ENCODE peak calls at places on chromosomes 5 and 9, in six cellular contexts. A, G, H, F, S and T are unnamed samples.

GRCh38 chr9:128372784-128373183 is 1.6 kb downstream of the URM1 start:
- DNase-seq in A (no peak), G (no peak), H (no peak), F (no peak), S (no peak), T (no peak)

GRCh38 chr9:99305820-99306811 is 84.0 kb downstream of the SEC61B start:
- DNase-seq in A (no peak), G (no peak), H (no peak), F (no peak), S (no peak), T (no peak)

GRCh38 chr9:79583957-79584654 is 12.3 kb downstream of the TLE4 start:
- DNase-seq in A (no peak), G (no peak), H (peak), F (no peak), S (no peak), T (no peak)

GRCh38 chr5:101678494-101679193 is 617.4 kb downstream of the SLCO4C1 start:
- DNase-seq in A (peak), G (peak), H (peak), F (peak), S (peak), T (no peak)

GRCh38 chr5:15966066-15966640 is 213.4 kb downstream of the MARCHF11 start:
- DNase-seq in A (no peak), G (no peak), H (no peak), F (no peak), S (no peak), T (no peak)

GRCh38 chr9:84277646-84278045 is 62.9 kb downstream of the SLC28A3 start:
- DNase-seq in A (no peak), G (no peak), H (no peak), F (no peak), S (no peak), T (no peak)

GRCh38 chr5:138784590-138784989 is 31.4 kb downstream of the CTNNA1 start:
- DNase-seq in A (no peak), G (no peak), H (no peak), F (no peak), S (no peak), T (no peak)

GRCh38 chr9:128819716-128820664 is 1.7 kb downstream of the ENDOG start:
- DNase-seq in A (peak), G (no peak), H (no peak), F (no peak), S (peak), T (no peak)

GRCh38 chr5:142495561-142495960 is 170.7 kb upstream of the SPRY4 start:
- DNase-seq in A (no peak), G (no peak), H (no peak), F (no peak), S (no peak), T (no peak)

GRCh38 chr5:102483736-102484135 is 15.1 kb downstream of the SLCO6A1 start:
- DNase-seq in A (no peak), G (no peak), H (no peak), F (no peak), S (no peak), T (no peak)

GRCh38 chr5:176415240-176416122 is 858 bp downstream of the CLTB start:
- DNase-seq in A (peak), G (no peak), H (no peak), F (no peak), S (peak), T (no peak)

DNA sequence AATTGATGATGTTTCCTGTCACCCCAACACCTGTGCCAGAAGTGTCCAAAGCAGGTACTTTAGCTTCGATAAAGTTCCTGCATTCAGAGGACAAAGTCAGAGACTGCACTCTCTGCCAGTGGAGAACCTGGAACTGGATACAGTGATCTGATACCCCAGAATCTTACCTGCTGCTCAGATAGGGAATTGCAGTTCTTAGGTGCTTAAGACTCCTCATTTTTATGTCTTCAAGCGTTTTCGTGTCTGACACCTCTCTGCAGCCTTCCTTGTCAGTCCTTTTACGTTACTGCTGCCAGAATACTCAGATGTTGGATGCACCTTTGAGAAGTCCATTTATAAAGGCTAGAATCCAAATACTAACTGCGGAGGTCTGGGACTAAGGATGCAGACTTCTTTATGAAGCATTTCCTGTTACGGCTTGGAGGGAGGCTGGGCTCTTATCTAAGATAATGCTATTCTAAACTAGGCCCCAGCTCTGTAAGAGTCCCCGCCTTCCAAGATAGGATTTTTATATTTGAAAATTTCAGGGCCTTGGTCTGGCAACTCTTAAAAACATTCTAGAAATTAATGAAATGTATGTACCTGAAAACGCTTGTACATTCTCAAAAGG is 1.9 kb downstream of the ISOC1 start:
- DNase-seq in A (no peak), G (no peak), H (no peak), F (no peak), S (no peak), T (no peak)
- H3K4me3 ChIP-seq in A (peak), G (no peak), H (peak), F (no peak), S (peak), T (peak)

GRCh38 chr5:200985-201384 is 9.7 kb downstream of the LRRC14B start:
- DNase-seq in A (no peak), G (no peak), H (no peak), F (no peak), S (no peak), T (no peak)
- H3K4me3 ChIP-seq in A (no peak), G (no peak), H (no peak), F (no peak), S (no peak), T (no peak)

GRCh38 chr9:34907044-34907443 is 51.0 kb upstream of the PHF24 start:
- DNase-seq in A (no peak), G (no peak), H (no peak), F (no peak), S (no peak), T (no peak)
- H3K4me3 ChIP-seq in A (no peak), G (no peak), H (no peak), F (no peak), S (no peak), T (no peak)

GRCh38 chr5:128559300-128560297 is 21.6 kb upstream of the FBN2 start:
- DNase-seq in A (no peak), G (no peak), H (no peak), F (no peak), S (no peak), T (no peak)
- H3K4me3 ChIP-seq in A (no peak), G (no peak), H (no peak), F (no peak), S (no peak), T (no peak)

GRCh38 chr5:154476343-154477213 is 1.4 kb downstream of the HAND1 start:
- DNase-seq in A (no peak), G (no peak), H (no peak), F (no peak), S (no peak), T (no peak)
- H3K4me3 ChIP-seq in A (no peak), G (no peak), H (no peak), F (no peak), S (peak), T (no peak)

GRCh38 chr5:5315068-5315835 is 107.2 kb upstream of the ICE1 start:
- DNase-seq in A (no peak), G (no peak), H (no peak), F (no peak), S (no peak), T (no peak)

GRCh38 chr5:5316333-5316732 is 106.1 kb upstream of the ICE1 start:
- DNase-seq in A (no peak), G (no peak), H (no peak), F (no peak), S (no peak), T (no peak)

GRCh38 chr5:5318426-5319205 is 103.9 kb upstream of the ICE1 start:
- DNase-seq in A (no peak), G (no peak), H (no peak), F (no peak), S (peak), T (no peak)

GRCh38 chr5:5320062-5320805 is 102.2 kb upstream of the ICE1 start:
- DNase-seq in A (no peak), G (no peak), H (no peak), F (no peak), S (no peak), T (no peak)

GRCh38 chr5:5317976-5318375 is 104.5 kb upstream of the ICE1 start:
- DNase-seq in A (no peak), G (no peak), H (no peak), F (no peak), S (peak), T (no peak)
- H3K4me3 ChIP-seq in A (no peak), G (no peak), H (no peak), F (no peak), S (no peak), T (no peak)

GRCh38 chr5:66906021-66906420 is 290.6 kb downstream of the CD180 start:
- DNase-seq in A (no peak), G (no peak), H (no peak), F (no peak), S (no peak), T (no peak)
- H3K4me3 ChIP-seq in A (no peak), G (no peak), H (no peak), F (no peak), S (no peak), T (no peak)

DNA sequence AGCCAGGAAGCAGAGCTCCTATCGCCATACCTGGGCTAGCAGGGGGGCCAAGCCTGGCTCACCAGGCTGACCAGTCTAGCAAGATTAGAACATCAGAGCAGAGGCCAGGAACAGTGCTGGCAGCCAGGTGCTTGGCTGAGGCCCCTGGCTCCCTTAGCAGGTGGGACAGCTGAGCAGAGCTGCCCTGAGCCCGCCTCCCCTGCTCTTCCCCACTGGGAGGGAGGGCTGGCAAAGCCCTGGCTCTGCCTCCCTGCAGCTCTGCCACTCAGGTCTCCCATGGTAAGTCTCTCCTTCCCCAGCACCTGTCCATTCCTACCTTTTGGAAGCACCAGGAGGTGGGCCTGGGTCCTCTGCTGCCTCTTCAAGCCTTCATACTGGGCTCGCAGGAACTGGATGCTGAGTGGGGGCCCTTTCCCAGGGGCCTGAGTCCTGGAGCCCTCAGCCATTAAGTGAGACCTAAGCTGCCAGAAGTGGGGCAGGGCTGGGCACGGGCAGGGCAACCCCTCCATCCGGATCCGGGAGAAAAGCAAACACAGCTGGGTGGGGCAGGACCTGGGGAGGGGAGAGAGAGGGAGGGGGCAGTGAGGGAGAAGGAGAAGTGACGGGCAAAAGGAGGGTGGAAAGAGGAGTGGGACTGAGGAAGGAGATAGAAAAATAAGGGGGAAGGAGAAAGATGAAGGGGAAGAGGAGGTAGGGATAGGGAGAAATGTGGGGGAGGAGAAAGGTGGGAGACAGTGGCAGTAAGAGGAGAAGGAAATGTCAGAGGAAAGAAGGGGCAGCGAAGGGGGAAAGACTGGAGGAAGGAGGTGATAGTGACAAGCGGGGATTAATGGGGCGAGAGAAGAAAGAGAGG is 662 bp downstream of the C9orf152 start:
- DNase-seq in A (no peak), G (no peak), H (no peak), F (no peak), S (no peak), T (no peak)
- H3K4me3 ChIP-seq in A (no peak), G (no peak), H (no peak), F (no peak), S (no peak), T (peak)